ENCODE peak calls at places on chromosomes 6 and 20, in nine cellular contexts. One of them, this sample, is unnamed.

GRCh38 chr6:106103728-106104109 is 17.6 kb downstream of the PRDM1 start:
- DNase-seq in tibial nerve: no peak
- DNase-seq in heart right ventricle: no peak
- DNase-seq in HEK293T: no peak
- DNase-seq in left lung: no peak
- DNase-seq in endothelial cell: no peak
- DNase-seq in GM12865: peak
- DNase-seq in progenitor cell of endocrine pancreas: no peak
- DNase-seq in stimulated activated CD4-positive, alpha-beta T cell treated with anti-CD3 and anti-CD28 coated beads, Interleukin-4, amount 100 ng/mL, for 1 hour: peak
- DNase-seq in this sample: no peak

GRCh38 chr6:3710403-3710802 is 41.1 kb downstream of the PXDC1 start:
- DNase-seq in left lung: no peak
- DNase-seq in GM12865: no peak
- DNase-seq in endothelial cell: no peak
- DNase-seq in progenitor cell of endocrine pancreas: no peak
- DNase-seq in stimulated activated CD4-positive, alpha-beta T cell treated with anti-CD3 and anti-CD28 coated beads, Interleukin-4, amount 100 ng/mL, for 1 hour: no peak
- DNase-seq in HEK293T: no peak
- DNase-seq in tibial nerve: no peak
- DNase-seq in heart right ventricle: no peak
- DNase-seq in this sample: no peak

GRCh38 chr6:31763617-31763940 is 1.1 kb downstream of the SAPCD1 start:
- DNase-seq in GM12865: no peak
- DNase-seq in tibial nerve: no peak
- DNase-seq in progenitor cell of endocrine pancreas: no peak
- DNase-seq in stimulated activated CD4-positive, alpha-beta T cell treated with anti-CD3 and anti-CD28 coated beads, Interleukin-4, amount 100 ng/mL, for 1 hour: no peak
- DNase-seq in HEK293T: no peak
- DNase-seq in left lung: no peak
- DNase-seq in heart right ventricle: peak
- DNase-seq in endothelial cell: no peak
- DNase-seq in this sample: no peak

GRCh38 chr6:116210750-116211425 is 43.0 kb downstream of the TSPYL4 start:
- DNase-seq in tibial nerve: no peak
- DNase-seq in progenitor cell of endocrine pancreas: no peak
- DNase-seq in stimulated activated CD4-positive, alpha-beta T cell treated with anti-CD3 and anti-CD28 coated beads, Interleukin-4, amount 100 ng/mL, for 1 hour: no peak
- DNase-seq in left lung: peak
- DNase-seq in HEK293T: no peak
- DNase-seq in endothelial cell: no peak
- DNase-seq in GM12865: no peak
- DNase-seq in heart right ventricle: peak
- DNase-seq in this sample: no peak

GRCh38 chr6:118223316-118223715 is 316.3 kb downstream of the SLC35F1 start:
- DNase-seq in tibial nerve: no peak
- DNase-seq in heart right ventricle: no peak
- DNase-seq in progenitor cell of endocrine pancreas: no peak
- DNase-seq in stimulated activated CD4-positive, alpha-beta T cell treated with anti-CD3 and anti-CD28 coated beads, Interleukin-4, amount 100 ng/mL, for 1 hour: no peak
- DNase-seq in HEK293T: no peak
- DNase-seq in endothelial cell: no peak
- DNase-seq in left lung: no peak
- DNase-seq in GM12865: no peak
- DNase-seq in this sample: no peak

GRCh38 chr6:524803-525202 is 132.1 kb downstream of the HUS1B start:
- DNase-seq in HEK293T: no peak
- DNase-seq in endothelial cell: peak
- DNase-seq in heart right ventricle: no peak
- DNase-seq in left lung: no peak
- DNase-seq in tibial nerve: no peak
- DNase-seq in GM12865: peak
- DNase-seq in stimulated activated CD4-positive, alpha-beta T cell treated with anti-CD3 and anti-CD28 coated beads, Interleukin-4, amount 100 ng/mL, for 1 hour: peak
- DNase-seq in progenitor cell of endocrine pancreas: no peak
- DNase-seq in this sample: no peak

GRCh38 chr6:154653385-154653784 is 79.8 kb upstream of the SCAF8 start:
- DNase-seq in endothelial cell: no peak
- DNase-seq in tibial nerve: no peak
- DNase-seq in heart right ventricle: no peak
- DNase-seq in GM12865: no peak
- DNase-seq in HEK293T: no peak
- DNase-seq in left lung: no peak
- DNase-seq in stimulated activated CD4-positive, alpha-beta T cell treated with anti-CD3 and anti-CD28 coated beads, Interleukin-4, amount 100 ng/mL, for 1 hour: no peak
- DNase-seq in progenitor cell of endocrine pancreas: no peak
- DNase-seq in this sample: no peak

GRCh38 chr20:10671221-10671849 is 2.5 kb downstream of the JAG1 start:
- DNase-seq in stimulated activated CD4-positive, alpha-beta T cell treated with anti-CD3 and anti-CD28 coated beads, Interleukin-4, amount 100 ng/mL, for 1 hour: peak
- DNase-seq in HEK293T: no peak
- DNase-seq in heart right ventricle: peak
- DNase-seq in GM12865: peak
- DNase-seq in endothelial cell: peak
- DNase-seq in tibial nerve: peak
- DNase-seq in progenitor cell of endocrine pancreas: peak
- DNase-seq in left lung: peak
- DNase-seq in this sample: no peak

GRCh38 chr6:169854083-169854725 is 102.8 kb downstream of the ERMARD start:
- DNase-seq in endothelial cell: no peak
- DNase-seq in HEK293T: no peak
- DNase-seq in progenitor cell of endocrine pancreas: no peak
- DNase-seq in tibial nerve: no peak
- DNase-seq in heart right ventricle: no peak
- DNase-seq in left lung: no peak
- DNase-seq in stimulated activated CD4-positive, alpha-beta T cell treated with anti-CD3 and anti-CD28 coated beads, Interleukin-4, amount 100 ng/mL, for 1 hour: no peak
- DNase-seq in GM12865: no peak
- DNase-seq in this sample: no peak

GRCh38 chr20:46350201-46350985 is 42.1 kb upstream of the CDH22 start:
- DNase-seq in heart right ventricle: no peak
- DNase-seq in GM12865: peak
- DNase-seq in left lung: no peak
- DNase-seq in progenitor cell of endocrine pancreas: no peak
- DNase-seq in endothelial cell: no peak
- DNase-seq in tibial nerve: no peak
- DNase-seq in HEK293T: no peak
- DNase-seq in stimulated activated CD4-positive, alpha-beta T cell treated with anti-CD3 and anti-CD28 coated beads, Interleukin-4, amount 100 ng/mL, for 1 hour: no peak
- DNase-seq in this sample: no peak

GRCh38 chr6:34484899-34485298 is 19.0 kb downstream of the PACSIN1 start:
- DNase-seq in left lung: no peak
- DNase-seq in endothelial cell: no peak
- DNase-seq in GM12865: peak
- DNase-seq in stimulated activated CD4-positive, alpha-beta T cell treated with anti-CD3 and anti-CD28 coated beads, Interleukin-4, amount 100 ng/mL, for 1 hour: peak
- DNase-seq in HEK293T: no peak
- DNase-seq in tibial nerve: no peak
- DNase-seq in heart right ventricle: no peak
- DNase-seq in progenitor cell of endocrine pancreas: no peak
- DNase-seq in this sample: no peak

GRCh38 chr6:37822851-37823682 is 3.5 kb downstream of the ZFAND3 start:
- DNase-seq in progenitor cell of endocrine pancreas: no peak
- DNase-seq in stimulated activated CD4-positive, alpha-beta T cell treated with anti-CD3 and anti-CD28 coated beads, Interleukin-4, amount 100 ng/mL, for 1 hour: peak
- DNase-seq in heart right ventricle: no peak
- DNase-seq in endothelial cell: no peak
- DNase-seq in left lung: peak
- DNase-seq in GM12865: no peak
- DNase-seq in HEK293T: no peak
- DNase-seq in tibial nerve: no peak
- DNase-seq in this sample: no peak

GRCh38 chr6:37137201-37137880 is 32.6 kb upstream of the PIM1 start:
- DNase-seq in endothelial cell: peak
- DNase-seq in stimulated activated CD4-positive, alpha-beta T cell treated with anti-CD3 and anti-CD28 coated beads, Interleukin-4, amount 100 ng/mL, for 1 hour: peak
- DNase-seq in progenitor cell of endocrine pancreas: peak
- DNase-seq in left lung: no peak
- DNase-seq in HEK293T: peak
- DNase-seq in heart right ventricle: no peak
- DNase-seq in GM12865: peak
- DNase-seq in tibial nerve: no peak
- DNase-seq in this sample: no peak

GRCh38 chr20:45387274-45387673 is 9.1 kb upstream of the TP53TG5 start:
- DNase-seq in left lung: no peak
- DNase-seq in progenitor cell of endocrine pancreas: no peak
- DNase-seq in heart right ventricle: no peak
- DNase-seq in endothelial cell: no peak
- DNase-seq in tibial nerve: no peak
- DNase-seq in stimulated activated CD4-positive, alpha-beta T cell treated with anti-CD3 and anti-CD28 coated beads, Interleukin-4, amount 100 ng/mL, for 1 hour: no peak
- DNase-seq in HEK293T: no peak
- DNase-seq in GM12865: no peak
- DNase-seq in this sample: no peak

GRCh38 chr20:7770578-7770977 is 169.7 kb downstream of the HAO1 start:
- DNase-seq in endothelial cell: no peak
- DNase-seq in GM12865: peak
- DNase-seq in tibial nerve: no peak
- DNase-seq in progenitor cell of endocrine pancreas: no peak
- DNase-seq in stimulated activated CD4-positive, alpha-beta T cell treated with anti-CD3 and anti-CD28 coated beads, Interleukin-4, amount 100 ng/mL, for 1 hour: no peak
- DNase-seq in HEK293T: no peak
- DNase-seq in left lung: no peak
- DNase-seq in heart right ventricle: peak
- DNase-seq in this sample: no peak

GRCh38 chr6:161374971-161375873 is 101.4 kb upstream of the AGPAT4 start:
- DNase-seq in HEK293T: peak
- DNase-seq in progenitor cell of endocrine pancreas: no peak
- DNase-seq in endothelial cell: peak
- DNase-seq in tibial nerve: peak
- DNase-seq in left lung: peak
- DNase-seq in GM12865: peak
- DNase-seq in stimulated activated CD4-positive, alpha-beta T cell treated with anti-CD3 and anti-CD28 coated beads, Interleukin-4, amount 100 ng/mL, for 1 hour: no peak
- DNase-seq in heart right ventricle: peak
- DNase-seq in this sample: no peak

GRCh38 chr20:32516985-32517873 is 67.9 kb downstream of the NOL4L start:
- DNase-seq in left lung: peak
- DNase-seq in progenitor cell of endocrine pancreas: no peak
- DNase-seq in GM12865: no peak
- DNase-seq in stimulated activated CD4-positive, alpha-beta T cell treated with anti-CD3 and anti-CD28 coated beads, Interleukin-4, amount 100 ng/mL, for 1 hour: no peak
- DNase-seq in heart right ventricle: peak
- DNase-seq in endothelial cell: peak
- DNase-seq in tibial nerve: no peak
- DNase-seq in HEK293T: no peak
- DNase-seq in this sample: no peak

GRCh38 chr6:80094017-80094416 is 12.5 kb upstream of the BCKDHB start:
- DNase-seq in GM12865: peak
- DNase-seq in tibial nerve: no peak
- DNase-seq in left lung: no peak
- DNase-seq in HEK293T: peak
- DNase-seq in progenitor cell of endocrine pancreas: no peak
- DNase-seq in stimulated activated CD4-positive, alpha-beta T cell treated with anti-CD3 and anti-CD28 coated beads, Interleukin-4, amount 100 ng/mL, for 1 hour: no peak
- DNase-seq in heart right ventricle: no peak
- DNase-seq in endothelial cell: peak
- DNase-seq in this sample: no peak

GRCh38 chr6:3139090-3139903 is 18.0 kb downstream of the TUBB2A start:
- DNase-seq in left lung: no peak
- DNase-seq in GM12865: no peak
- DNase-seq in progenitor cell of endocrine pancreas: no peak
- DNase-seq in heart right ventricle: peak
- DNase-seq in HEK293T: no peak
- DNase-seq in endothelial cell: peak
- DNase-seq in tibial nerve: peak
- DNase-seq in stimulated activated CD4-positive, alpha-beta T cell treated with anti-CD3 and anti-CD28 coated beads, Interleukin-4, amount 100 ng/mL, for 1 hour: no peak
- DNase-seq in this sample: no peak

GRCh38 chr6:15244605-15245360 is 1.1 kb upstream of the JARID2 start:
- DNase-seq in tibial nerve: peak
- DNase-seq in endothelial cell: peak
- DNase-seq in GM12865: peak
- DNase-seq in progenitor cell of endocrine pancreas: peak
- DNase-seq in stimulated activated CD4-positive, alpha-beta T cell treated with anti-CD3 and anti-CD28 coated beads, Interleukin-4, amount 100 ng/mL, for 1 hour: peak
- DNase-seq in HEK293T: peak
- DNase-seq in heart right ventricle: peak
- DNase-seq in left lung: no peak
- DNase-seq in this sample: no peak

GRCh38 chr6:116412270-116412669 is 41.5 kb downstream of the DSE start:
- DNase-seq in heart right ventricle: no peak
- DNase-seq in tibial nerve: no peak
- DNase-seq in GM12865: no peak
- DNase-seq in left lung: no peak
- DNase-seq in HEK293T: no peak
- DNase-seq in stimulated activated CD4-positive, alpha-beta T cell treated with anti-CD3 and anti-CD28 coated beads, Interleukin-4, amount 100 ng/mL, for 1 hour: no peak
- DNase-seq in endothelial cell: no peak
- DNase-seq in progenitor cell of endocrine pancreas: no peak
- DNase-seq in this sample: no peak

GRCh38 chr20:23284009-23284408 is 66.6 kb upstream of the NXT1 start:
- DNase-seq in HEK293T: no peak
- DNase-seq in heart right ventricle: no peak
- DNase-seq in stimulated activated CD4-positive, alpha-beta T cell treated with anti-CD3 and anti-CD28 coated beads, Interleukin-4, amount 100 ng/mL, for 1 hour: no peak
- DNase-seq in left lung: no peak
- DNase-seq in tibial nerve: no peak
- DNase-seq in endothelial cell: no peak
- DNase-seq in GM12865: no peak
- DNase-seq in progenitor cell of endocrine pancreas: no peak
- DNase-seq in this sample: no peak

GRCh38 chr20:42740191-42740870 is 449.4 kb downstream of the PTPRT start:
- DNase-seq in tibial nerve: no peak
- DNase-seq in progenitor cell of endocrine pancreas: no peak
- DNase-seq in stimulated activated CD4-positive, alpha-beta T cell treated with anti-CD3 and anti-CD28 coated beads, Interleukin-4, amount 100 ng/mL, for 1 hour: no peak
- DNase-seq in heart right ventricle: peak
- DNase-seq in endothelial cell: no peak
- DNase-seq in HEK293T: no peak
- DNase-seq in GM12865: no peak
- DNase-seq in left lung: no peak
- DNase-seq in this sample: no peak

GRCh38 chr20:38635721-38636285 is 34.2 kb downstream of the ARHGAP40 start:
- DNase-seq in left lung: no peak
- DNase-seq in heart right ventricle: no peak
- DNase-seq in GM12865: peak
- DNase-seq in stimulated activated CD4-positive, alpha-beta T cell treated with anti-CD3 and anti-CD28 coated beads, Interleukin-4, amount 100 ng/mL, for 1 hour: no peak
- DNase-seq in progenitor cell of endocrine pancreas: no peak
- DNase-seq in tibial nerve: no peak
- DNase-seq in HEK293T: no peak
- DNase-seq in endothelial cell: no peak
- DNase-seq in this sample: no peak

GRCh38 chr20:49272654-49273053 is 5.2 kb downstream of the ZNFX1 start:
- DNase-seq in GM12865: peak
- DNase-seq in heart right ventricle: no peak
- DNase-seq in progenitor cell of endocrine pancreas: no peak
- DNase-seq in tibial nerve: no peak
- DNase-seq in left lung: no peak
- DNase-seq in HEK293T: no peak
- DNase-seq in endothelial cell: no peak
- DNase-seq in stimulated activated CD4-positive, alpha-beta T cell treated with anti-CD3 and anti-CD28 coated beads, Interleukin-4, amount 100 ng/mL, for 1 hour: no peak
- DNase-seq in this sample: no peak

GRCh38 chr6:30913721-30914075 is 340 bp upstream of the VARS2 start:
- DNase-seq in endothelial cell: no peak
- DNase-seq in progenitor cell of endocrine pancreas: no peak
- DNase-seq in HEK293T: no peak
- DNase-seq in heart right ventricle: no peak
- DNase-seq in tibial nerve: no peak
- DNase-seq in stimulated activated CD4-positive, alpha-beta T cell treated with anti-CD3 and anti-CD28 coated beads, Interleukin-4, amount 100 ng/mL, for 1 hour: no peak
- DNase-seq in left lung: no peak
- DNase-seq in GM12865: no peak
- DNase-seq in this sample: no peak